ENCODE peak calls at places on chromosome 1, in four cellular contexts. U is right lobe of liver; M is H9; R is CD8-positive, alpha-beta memory T cell. A is an unnamed sample.

GRCh38 chr1:232586679-232587078 is 43.3 kb downstream of the SIPA1L2 start:
- DNase-seq in U (no peak), M (no peak), R (no peak), A (no peak)

GRCh38 chr1:219247441-219247840 is 73.8 kb downstream of the LYPLAL1 start:
- DNase-seq in U (no peak), M (no peak), R (no peak), A (no peak)

GRCh38 chr1:214216779-214217178 is 64.2 kb upstream of the SMYD2 start:
- DNase-seq in U (no peak), M (no peak), R (no peak), A (no peak)

GRCh38 chr1:221774054-221774842 is 32.4 kb upstream of the DUSP10 start:
- DNase-seq in U (no peak), M (no peak), R (no peak), A (no peak)

GRCh38 chr1:13651279-13651678 is 48.7 kb upstream of the PRDM2 start:
- DNase-seq in U (no peak), M (no peak), R (no peak), A (no peak)

GRCh38 chr1:180260541-180260940 is 30.5 kb downstream of the LHX4 start:
- DNase-seq in U (no peak), M (no peak), R (no peak), A (no peak)

GRCh38 chr1:238499036-238499435 is 608.3 kb upstream of the ZP4 start:
- DNase-seq in U (no peak), M (no peak), R (no peak), A (no peak)

GRCh38 chr1:43271186-43272118 is 1.7 kb downstream of the TMEM125 start:
- DNase-seq in U (peak), M (peak), R (no peak), A (no peak)

GRCh38 chr1:224620105-224620504 is 4.0 kb downstream of the CNIH3 start:
- DNase-seq in U (no peak), M (no peak), R (no peak), A (no peak)

GRCh38 chr1:25549273-25550154 is 6.1 kb downstream of the LDLRAP1 start:
- DNase-seq in U (no peak), M (no peak), R (peak), A (no peak)

GRCh38 chr1:88608139-88608943 is 75.7 kb upstream of the PKN2 start:
- DNase-seq in U (no peak), M (no peak), R (peak), A (no peak)

GRCh38 chr1:24483441-24483840 is 19.2 kb upstream of the RCAN3 start:
- DNase-seq in U (no peak), M (no peak), R (peak), A (no peak)

GRCh38 chr1:203860396-203860951 is 925 bp upstream of the SNRPE start:
- DNase-seq in U (peak), M (peak), R (no peak), A (no peak)
- H3K27ac ChIP-seq in U (peak), M (no peak), R (no peak), A (peak)

GRCh38 chr1:152112101-152112884 is 3.0 kb downstream of the TCHH start:
- DNase-seq in U (no peak), M (peak), R (no peak), A (peak)
- H3K27ac ChIP-seq in U (no peak), M (no peak), R (no peak), A (no peak)

DNA sequence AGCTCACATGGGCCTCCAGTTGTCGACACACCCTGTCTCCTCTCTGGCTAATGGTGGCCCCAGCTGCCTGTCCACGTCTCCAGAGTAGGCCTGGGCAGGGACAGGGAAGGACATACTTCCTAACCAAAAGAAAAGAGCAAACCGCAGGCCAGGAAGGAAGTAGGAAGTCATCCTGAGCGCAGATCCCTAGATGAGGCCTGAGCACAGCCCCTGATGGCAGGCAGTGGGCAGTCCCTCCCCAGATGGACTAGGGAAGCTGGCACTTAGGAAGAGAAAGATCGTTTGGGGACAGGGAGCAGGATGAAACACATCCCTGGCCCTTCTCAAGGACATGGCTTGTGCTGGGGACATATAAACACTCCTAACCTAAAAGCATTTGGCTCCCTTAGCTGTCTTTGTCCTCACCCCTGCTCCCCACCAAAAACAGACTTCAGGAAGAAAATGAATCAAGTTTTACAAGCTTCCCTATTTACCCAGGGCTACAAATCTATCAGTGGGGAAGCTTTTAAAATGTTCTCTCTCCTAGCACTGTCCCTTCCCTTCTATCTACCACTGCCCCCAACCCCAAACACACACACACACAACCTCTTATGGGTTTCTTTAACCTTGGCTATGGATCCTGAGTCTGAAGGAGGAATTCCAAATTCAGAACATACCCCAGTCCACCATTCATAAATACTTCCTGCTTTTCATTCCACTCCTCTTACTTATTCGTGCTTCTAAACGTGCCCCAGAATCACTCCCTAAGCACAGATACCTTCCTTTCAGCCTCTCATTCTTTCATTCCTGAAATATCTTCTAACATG is 21.1 kb downstream of the SSBP3 start:
- DNase-seq in U (no peak), M (no peak), R (no peak), A (no peak)
- H3K27ac ChIP-seq in U (no peak), M (no peak), R (no peak), A (no peak)

DNA sequence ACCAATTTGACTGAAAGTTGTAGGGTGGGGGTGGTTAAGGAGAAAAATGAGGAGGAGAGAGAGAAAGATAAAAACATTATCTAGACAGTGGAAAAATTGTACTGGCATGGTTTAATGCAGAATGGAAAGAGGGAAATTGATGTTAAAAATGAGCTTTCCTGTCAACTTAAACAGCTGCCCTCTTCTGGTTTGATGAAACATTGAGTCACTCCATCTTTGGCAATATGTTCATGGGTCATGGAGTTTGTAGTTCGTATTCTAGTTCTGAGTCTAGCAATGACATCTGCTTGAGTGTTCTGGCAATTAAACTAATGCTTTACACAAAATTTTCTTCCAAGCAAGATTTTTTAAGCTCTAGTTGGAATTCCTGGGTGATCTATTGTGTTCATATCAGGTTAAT is 9.6 kb downstream of the ZNF648 start:
- DNase-seq in U (no peak), M (no peak), R (no peak), A (no peak)
- H3K27ac ChIP-seq in U (no peak), M (no peak), R (no peak), A (peak)

DNA sequence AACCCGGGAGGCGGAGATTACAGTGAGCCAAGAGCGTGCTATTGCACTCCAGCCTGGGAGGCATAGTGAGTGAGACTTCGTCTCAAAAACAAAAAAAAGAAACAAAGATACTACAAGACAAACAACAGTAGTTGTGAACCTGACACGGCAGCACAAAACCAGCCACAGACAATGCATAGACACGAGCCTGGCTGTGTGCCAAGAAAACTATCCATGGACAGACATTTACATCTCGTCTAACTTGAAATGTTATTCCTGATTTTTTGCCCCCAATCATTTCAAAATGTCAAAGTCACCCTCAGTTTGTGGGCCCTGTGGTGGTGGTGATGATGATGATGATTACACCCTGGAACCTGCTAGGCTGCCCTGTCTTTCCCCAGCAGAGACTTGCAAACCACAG is 6.3 kb downstream of the KLHL21 start:
- DNase-seq in U (no peak), M (no peak), R (no peak), A (no peak)
- H3K27ac ChIP-seq in U (no peak), M (no peak), R (no peak), A (no peak)

GRCh38 chr1:198829948-198830347 is 191.1 kb downstream of the PTPRC start:
- DNase-seq in U (no peak), M (peak), R (no peak), A (no peak)
- H3K27ac ChIP-seq in U (no peak), M (no peak), R (no peak), A (no peak)

DNA sequence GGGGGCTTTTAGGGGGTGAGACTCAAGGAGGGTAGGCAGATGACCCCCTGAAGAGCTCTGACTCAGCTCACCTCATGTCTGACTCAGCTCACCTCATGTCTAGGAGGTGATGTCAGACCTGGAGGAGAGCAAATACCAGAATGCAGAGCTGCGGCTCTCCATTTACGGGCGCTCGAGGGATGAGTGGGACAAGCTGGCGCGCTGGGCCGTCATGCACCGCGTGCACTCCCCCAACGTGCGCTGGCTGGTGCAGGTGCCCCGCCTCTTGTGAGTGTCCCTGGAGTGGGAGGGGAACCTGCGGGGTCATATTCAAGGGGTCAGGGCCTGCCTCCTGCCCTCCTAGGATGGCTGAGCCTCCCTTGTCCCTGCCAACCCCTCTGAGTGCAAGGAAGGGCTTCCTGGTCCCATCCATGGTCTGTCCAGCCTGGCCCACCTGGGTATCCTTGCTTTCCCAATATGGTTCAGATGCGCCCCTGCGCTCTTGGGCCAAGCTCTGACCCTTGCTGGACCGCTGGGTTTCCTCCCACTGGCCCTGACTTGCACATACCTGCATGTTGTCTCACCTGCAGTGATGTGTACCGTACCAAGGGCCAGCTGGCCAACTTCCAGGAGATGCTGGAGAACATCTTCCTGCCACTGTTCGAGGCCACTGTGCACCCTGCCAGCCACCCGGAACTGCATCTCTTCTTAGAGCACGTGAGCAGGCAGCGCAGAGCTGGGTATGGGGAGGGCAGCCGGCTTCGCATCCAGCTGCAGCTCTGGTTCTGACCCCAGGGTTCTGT is 9.1 kb downstream of the AMPD2 start:
- DNase-seq in U (no peak), M (no peak), R (no peak), A (no peak)
- H3K27ac ChIP-seq in U (no peak), M (no peak), R (no peak), A (peak)

GRCh38 chr1:44571712-44572571 is 102.3 kb downstream of the TMEM53 start:
- DNase-seq in U (no peak), M (no peak), R (peak), A (no peak)

GRCh38 chr1:44568128-44568900 is 106.0 kb downstream of the TMEM53 start:
- DNase-seq in U (no peak), M (no peak), R (no peak), A (no peak)

GRCh38 chr1:44565265-44565750 is 109.0 kb downstream of the TMEM53 start:
- DNase-seq in U (no peak), M (no peak), R (no peak), A (no peak)

GRCh38 chr1:44569491-44569890 is 104.8 kb downstream of the TMEM53 start:
- DNase-seq in U (no peak), M (no peak), R (no peak), A (no peak)

DNA sequence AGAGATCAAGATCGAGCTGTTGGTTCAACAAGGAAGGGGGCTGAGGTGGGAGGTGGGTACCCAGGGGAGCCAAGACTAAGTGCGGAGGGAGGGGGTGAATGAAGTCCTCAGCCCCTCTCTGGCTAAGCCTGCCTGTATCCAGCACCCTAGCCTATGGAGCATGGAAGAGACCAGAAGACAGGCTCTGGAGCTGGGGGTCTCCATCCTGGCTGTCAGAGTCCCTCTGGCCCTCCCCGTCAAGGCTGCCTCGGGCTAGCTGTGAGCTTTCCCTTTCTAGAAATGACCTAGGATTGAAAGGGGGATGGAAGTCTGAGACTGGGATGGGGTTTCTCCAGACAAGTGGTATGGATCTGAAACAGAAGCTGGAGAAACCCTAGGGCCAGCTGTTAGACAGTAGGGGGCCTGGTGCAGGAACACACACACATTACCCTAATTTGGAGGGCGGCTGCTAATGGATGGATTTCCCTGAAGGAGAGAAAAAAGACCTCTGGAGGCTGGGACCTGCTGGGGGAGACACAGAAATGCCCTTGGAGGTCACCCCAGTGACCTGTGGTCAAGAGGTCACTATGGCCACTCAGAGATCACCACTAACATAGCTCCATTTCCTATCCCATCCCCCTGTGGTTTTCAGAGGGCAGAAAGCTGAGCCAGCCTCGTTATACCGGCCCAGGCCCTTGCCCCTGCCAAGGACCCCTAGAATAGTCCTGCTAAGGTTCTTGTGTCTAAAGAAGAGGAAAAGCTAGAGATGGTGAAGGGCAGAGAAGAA is 107.8 kb downstream of the TMEM53 start:
- DNase-seq in U (no peak), M (no peak), R (no peak), A (no peak)
- H3K27ac ChIP-seq in U (no peak), M (no peak), R (no peak), A (peak)

DNA sequence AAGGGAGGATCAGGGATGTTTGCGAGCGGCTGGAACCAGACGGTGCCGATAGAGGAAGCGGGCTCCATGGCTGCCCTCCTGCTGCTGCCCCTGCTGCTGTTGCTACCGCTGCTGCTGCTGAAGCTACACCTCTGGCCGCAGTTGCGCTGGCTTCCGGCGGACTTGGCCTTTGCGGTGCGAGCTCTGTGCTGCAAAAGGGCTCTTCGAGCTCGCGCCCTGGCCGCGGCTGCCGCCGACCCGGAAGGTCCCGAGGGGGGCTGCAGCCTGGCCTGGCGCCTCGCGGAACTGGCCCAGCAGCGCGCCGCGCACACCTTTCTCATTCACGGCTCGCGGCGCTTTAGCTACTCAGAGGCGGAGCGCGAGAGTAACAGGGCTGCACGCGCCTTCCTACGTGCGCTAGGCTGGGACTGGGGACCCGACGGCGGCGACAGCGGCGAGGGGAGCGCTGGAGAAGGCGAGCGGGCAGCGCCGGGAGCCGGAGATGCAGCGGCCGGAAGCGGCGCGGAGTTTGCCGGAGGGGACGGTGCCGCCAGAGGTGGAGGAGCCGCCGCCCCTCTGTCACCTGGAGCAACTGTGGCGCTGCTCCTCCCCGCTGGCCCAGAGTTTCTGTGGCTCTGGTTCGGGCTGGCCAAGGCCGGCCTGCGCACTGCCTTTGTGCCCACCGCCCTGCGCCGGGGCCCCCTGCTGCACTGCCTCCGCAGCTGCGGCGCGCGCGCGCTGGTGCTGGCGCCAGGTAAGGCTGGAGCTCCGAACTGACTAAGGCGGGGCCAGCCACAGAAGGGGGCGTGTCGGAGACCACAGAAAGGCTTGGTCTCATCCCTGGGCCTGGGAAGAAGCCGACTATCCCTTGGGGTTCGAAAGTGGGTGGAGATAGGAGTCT is 465 bp downstream of the SLC27A3 start:
- DNase-seq in U (peak), M (peak), R (peak), A (peak)
- H3K27ac ChIP-seq in U (peak), M (peak), R (peak), A (peak)

GRCh38 chr1:64000021-64000420 is 203.4 kb upstream of the UBE2U start:
- DNase-seq in U (no peak), M (no peak), R (no peak), A (no peak)
- H3K27ac ChIP-seq in U (no peak), M (no peak), R (no peak), A (no peak)